ENCODE peak calls at places on chromosome 2, in five cellular contexts. G is A172, N is A549, E is dorsolateral prefrontal cortex, L is frontal cortex. Y is an unnamed sample.

GRCh38 chr2:148568597-148568996 is 76.0 kb upstream of the EPC2 start:
- DNase-seq in E (no peak), G (no peak), L (no peak), N (no peak), Y (no peak)

GRCh38 chr2:85997016-85997970 is 108.4 kb downstream of the POLR1A start:
- DNase-seq in N (no peak), L (no peak), G (peak; percentile 20), E (no peak), Y (no peak)

GRCh38 chr2:240672701-240673190 is 9.9 kb downstream of the AQP12B start:
- DNase-seq in N (no peak), L (no peak), E (no peak), G (no peak), Y (no peak)

GRCh38 chr2:239806758-239807434 is 218.2 kb downstream of the NDUFA10 start:
- DNase-seq in L (no peak), G (no peak), N (no peak), E (peak; percentile 43), Y (no peak)

GRCh38 chr2:3968736-3969135 is 265.4 kb downstream of the DCDC2C start:
- DNase-seq in E (no peak), N (no peak), L (no peak), G (no peak), Y (no peak)

GRCh38 chr2:23561544-23561943 is 176.6 kb downstream of the KLHL29 start:
- DNase-seq in L (no peak), E (no peak), G (no peak), N (no peak), Y (no peak)

GRCh38 chr2:157304811-157305712 is 20.6 kb downstream of the ERMN start:
- DNase-seq in G (peak; percentile 40), L (no peak), E (no peak), N (no peak), Y (no peak)

GRCh38 chr2:148552675-148553331 is 91.7 kb upstream of the EPC2 start:
- DNase-seq in G (peak; percentile 11), L (no peak), E (no peak), N (no peak), Y (no peak)

GRCh38 chr2:66853585-66853984 is 418.7 kb downstream of the MEIS1 start:
- DNase-seq in N (no peak), L (no peak), E (no peak), G (no peak), Y (no peak)

GRCh38 chr2:40041983-40042382 is 262.9 kb upstream of the THUMPD2 start:
- DNase-seq in L (no peak), N (no peak), E (no peak), G (peak; percentile 58), Y (no peak)

GRCh38 chr2:172253190-172254052 is 150.7 kb upstream of the DLX2 start:
- DNase-seq in N (peak; percentile 75), L (no peak), G (peak; percentile 99), E (no peak), Y (peak; percentile 58)

GRCh38 chr2:201500534-201500933 is 49.0 kb downstream of the STRADB start:
- DNase-seq in G (peak; percentile 13), E (no peak), L (no peak), N (no peak), Y (no peak)

GRCh38 chr2:194003911-194004310 is 1653.1 kb upstream of the SLC39A10 start:
- DNase-seq in G (no peak), N (no peak), E (no peak), L (no peak), Y (no peak)

GRCh38 chr2:240219208-240219890 is 78.9 kb upstream of the OTOS start:
- DNase-seq in G (no peak), L (no peak), E (no peak), N (no peak), Y (peak; percentile 3)

GRCh38 chr2:177056540-177056939 is 156.1 kb upstream of the HNRNPA3 start:
- DNase-seq in E (no peak), G (no peak), L (no peak), N (no peak), Y (no peak)

GRCh38 chr2:107025869-107026380 is 140.0 kb upstream of the ST6GAL2 start:
- DNase-seq in E (no peak), G (no peak), N (peak; percentile 69), L (no peak), Y (no peak)

GRCh38 chr2:10982931-10983701 is 71.4 kb downstream of the KCNF1 start:
- DNase-seq in G (no peak), L (no peak), N (no peak), E (no peak), Y (no peak)